ENCODE peak calls at places on chromosomes 1 and 21, in four cellular contexts. One of them, this sample, is unnamed. For H3K4me1, the result is how much of the 10 kb centered on the place peaks cover.

GRCh38 chr1:61157420-61157987 is 75.1 kb downstream of the NFIA start:
- DNase-seq in transverse colon: no peak
- DNase-seq in IMR-90: peak
- DNase-seq in CD8-positive, alpha-beta memory T cell: no peak
- DNase-seq in this sample: peak

GRCh38 chr21:38913120-38913975 is 107.6 kb downstream of the ETS2 start:
- DNase-seq in CD8-positive, alpha-beta memory T cell: no peak
- DNase-seq in transverse colon: peak
- DNase-seq in IMR-90: peak
- DNase-seq in this sample: peak

GRCh38 chr1:26696191-26696644 is 403 bp downstream of the ARID1A start:
- DNase-seq in CD8-positive, alpha-beta memory T cell: no peak
- DNase-seq in IMR-90: no peak
- DNase-seq in transverse colon: peak
- DNase-seq in this sample: no peak

GRCh38 chr1:62367005-62367547 is 47.8 kb upstream of the KANK4 start:
- DNase-seq in transverse colon: no peak
- DNase-seq in CD8-positive, alpha-beta memory T cell: no peak
- DNase-seq in IMR-90: no peak
- DNase-seq in this sample: no peak

GRCh38 chr21:39867198-39867650 is at the start of gene PCP4:
- DNase-seq in CD8-positive, alpha-beta memory T cell: no peak
- DNase-seq in IMR-90: no peak
- DNase-seq in transverse colon: peak
- DNase-seq in this sample: peak

GRCh38 chr1:245704765-245705164 is 550.0 kb downstream of the KIF26B start:
- DNase-seq in IMR-90: peak
- DNase-seq in CD8-positive, alpha-beta memory T cell: no peak
- DNase-seq in transverse colon: no peak
- DNase-seq in this sample: no peak

GRCh38 chr1:162386292-162387225 is 5.0 kb downstream of the C1orf226 start:
- DNase-seq in transverse colon: no peak
- DNase-seq in CD8-positive, alpha-beta memory T cell: no peak
- DNase-seq in IMR-90: no peak
- DNase-seq in this sample: no peak

GRCh38 chr1:8344893-8345507 is 27.1 kb downstream of the SLC45A1 start:
- DNase-seq in CD8-positive, alpha-beta memory T cell: no peak
- DNase-seq in IMR-90: no peak
- DNase-seq in transverse colon: no peak
- DNase-seq in this sample: no peak

GRCh38 chr21:16055012-16055411 is 325.2 kb downstream of the USP25 start:
- DNase-seq in IMR-90: no peak
- DNase-seq in transverse colon: no peak
- DNase-seq in CD8-positive, alpha-beta memory T cell: no peak
- DNase-seq in this sample: no peak

GRCh38 chr1:201898992-201899391 is 10.3 kb downstream of the SHISA4 start:
- DNase-seq in CD8-positive, alpha-beta memory T cell: no peak
- DNase-seq in IMR-90: no peak
- DNase-seq in transverse colon: no peak
- DNase-seq in this sample: no peak

GRCh38 chr1:36710008-36710407 is 227.3 kb upstream of the CSF3R start:
- DNase-seq in IMR-90: no peak
- DNase-seq in CD8-positive, alpha-beta memory T cell: no peak
- DNase-seq in transverse colon: no peak
- DNase-seq in this sample: no peak

GRCh38 chr21:37671381-37671780 is 244.9 kb downstream of the KCNJ6 start:
- DNase-seq in IMR-90: no peak
- DNase-seq in CD8-positive, alpha-beta memory T cell: no peak
- DNase-seq in transverse colon: no peak
- DNase-seq in this sample: no peak

GRCh38 chr1:207321045-207321789 is at the start of gene CD55:
- DNase-seq in transverse colon: peak
- DNase-seq in CD8-positive, alpha-beta memory T cell: peak
- DNase-seq in IMR-90: peak
- DNase-seq in this sample: peak

GRCh38 chr1:156295391-156295947 is at the start of gene GLMP:
- DNase-seq in IMR-90: peak
- DNase-seq in transverse colon: peak
- DNase-seq in CD8-positive, alpha-beta memory T cell: peak
- DNase-seq in this sample: peak

GRCh38 chr1:41420877-41421276 is 59.6 kb downstream of the FOXO6 start:
- DNase-seq in transverse colon: no peak
- DNase-seq in CD8-positive, alpha-beta memory T cell: no peak
- DNase-seq in IMR-90: no peak
- DNase-seq in this sample: no peak

GRCh38 chr1:228994691-228995090 is 259.4 kb downstream of the RHOU start:
- DNase-seq in CD8-positive, alpha-beta memory T cell: no peak
- DNase-seq in IMR-90: no peak
- DNase-seq in transverse colon: no peak
- DNase-seq in this sample: no peak

GRCh38 chr1:94819584-94819944 is 593 bp upstream of the SLC44A3 start:
- DNase-seq in IMR-90: no peak
- DNase-seq in transverse colon: no peak
- DNase-seq in CD8-positive, alpha-beta memory T cell: no peak
- DNase-seq in this sample: no peak

GRCh38 chr1:202498542-202498941 is 150.0 kb downstream of the PPP1R12B start:
- DNase-seq in IMR-90: peak
- DNase-seq in transverse colon: no peak
- DNase-seq in CD8-positive, alpha-beta memory T cell: no peak
- DNase-seq in this sample: no peak

GRCh38 chr1:100070201-100070939 is 62.4 kb downstream of the SASS6 start:
- DNase-seq in IMR-90: no peak
- DNase-seq in CD8-positive, alpha-beta memory T cell: no peak
- DNase-seq in transverse colon: no peak
- DNase-seq in this sample: no peak

GRCh38 chr1:3584915-3585314 is 26.4 kb downstream of the MEGF6 start:
- DNase-seq in transverse colon: no peak
- DNase-seq in CD8-positive, alpha-beta memory T cell: no peak
- DNase-seq in IMR-90: no peak
- DNase-seq in this sample: no peak

GRCh38 chr1:25676488-25676887 is 59.9 kb downstream of the MAN1C1 start:
- DNase-seq in CD8-positive, alpha-beta memory T cell: no peak
- DNase-seq in IMR-90: peak
- DNase-seq in transverse colon: no peak
- DNase-seq in this sample: no peak

GRCh38 chr1:33176362-33176850 is 5.4 kb downstream of the TRIM62 start:
- DNase-seq in CD8-positive, alpha-beta memory T cell: no peak
- DNase-seq in transverse colon: no peak
- DNase-seq in IMR-90: peak
- DNase-seq in this sample: no peak

GRCh38 chr1:21942464-21942863 is 5.4 kb upstream of the HSPG2 start:
- DNase-seq in IMR-90: no peak
- DNase-seq in transverse colon: no peak
- DNase-seq in CD8-positive, alpha-beta memory T cell: no peak
- DNase-seq in this sample: no peak
- H3K4me1 ChIP-seq in IMR-90: under half
- H3K4me1 ChIP-seq in transverse colon: under half
- H3K4me1 ChIP-seq in CD8-positive, alpha-beta memory T cell: under half
- H3K4me1 ChIP-seq in this sample: under half

DNA sequence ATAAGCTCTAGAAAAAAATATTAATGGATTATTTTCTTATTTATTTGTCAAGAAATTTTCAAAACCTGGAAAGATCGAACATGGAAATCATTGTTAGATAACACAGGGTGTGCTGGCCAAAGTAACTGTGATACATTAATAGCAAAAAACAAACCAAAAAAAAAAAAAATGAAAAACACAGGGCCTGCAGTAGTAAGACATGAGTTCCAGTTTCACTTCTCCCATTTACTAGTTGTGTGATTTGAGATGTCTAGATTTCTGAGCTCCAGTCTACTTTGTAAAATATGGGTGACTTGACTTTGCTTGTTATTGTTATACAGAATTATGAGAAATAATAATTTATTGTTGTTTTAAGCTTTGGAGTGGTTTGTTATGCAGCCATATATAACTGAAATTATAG is 13.6 kb downstream of the FAM177B start:
- DNase-seq in IMR-90: no peak
- DNase-seq in transverse colon: no peak
- DNase-seq in CD8-positive, alpha-beta memory T cell: no peak
- DNase-seq in this sample: no peak
- H3K4me1 ChIP-seq in IMR-90: under half
- H3K4me1 ChIP-seq in transverse colon: under half
- H3K4me1 ChIP-seq in CD8-positive, alpha-beta memory T cell: under half
- H3K4me1 ChIP-seq in this sample: under half

GRCh38 chr21:26684866-26685265 is 111.8 kb upstream of the CYYR1 start:
- DNase-seq in CD8-positive, alpha-beta memory T cell: no peak
- DNase-seq in IMR-90: no peak
- DNase-seq in transverse colon: no peak
- DNase-seq in this sample: no peak
- H3K4me1 ChIP-seq in CD8-positive, alpha-beta memory T cell: under half
- H3K4me1 ChIP-seq in IMR-90: under half
- H3K4me1 ChIP-seq in transverse colon: under half
- H3K4me1 ChIP-seq in this sample: under half

GRCh38 chr1:178143730-178144343 is 49.9 kb downstream of the RASAL2 start:
- DNase-seq in transverse colon: no peak
- DNase-seq in CD8-positive, alpha-beta memory T cell: no peak
- DNase-seq in IMR-90: peak
- DNase-seq in this sample: no peak
- H3K4me1 ChIP-seq in transverse colon: under half
- H3K4me1 ChIP-seq in CD8-positive, alpha-beta memory T cell: under half
- H3K4me1 ChIP-seq in IMR-90: under half
- H3K4me1 ChIP-seq in this sample: under half

GRCh38 chr1:38121231-38121680 is 74.7 kb upstream of the POU3F1 start:
- DNase-seq in IMR-90: no peak
- DNase-seq in transverse colon: no peak
- DNase-seq in CD8-positive, alpha-beta memory T cell: no peak
- DNase-seq in this sample: no peak
- H3K4me1 ChIP-seq in IMR-90: under half
- H3K4me1 ChIP-seq in transverse colon: under half
- H3K4me1 ChIP-seq in CD8-positive, alpha-beta memory T cell: under half
- H3K4me1 ChIP-seq in this sample: under half

GRCh38 chr21:44875341-44875740 is 1.9 kb upstream of the PTTG1IP start:
- DNase-seq in CD8-positive, alpha-beta memory T cell: peak
- DNase-seq in IMR-90: peak
- DNase-seq in transverse colon: no peak
- DNase-seq in this sample: no peak

GRCh38 chr21:44880762-44881585 is 7.5 kb upstream of the PTTG1IP start:
- DNase-seq in IMR-90: peak
- DNase-seq in transverse colon: no peak
- DNase-seq in CD8-positive, alpha-beta memory T cell: no peak
- DNase-seq in this sample: no peak

GRCh38 chr21:44876849-44877575 is 3.5 kb upstream of the PTTG1IP start:
- DNase-seq in transverse colon: no peak
- DNase-seq in IMR-90: no peak
- DNase-seq in CD8-positive, alpha-beta memory T cell: no peak
- DNase-seq in this sample: no peak

GRCh38 chr21:44881586-44881939 is 8.1 kb upstream of the PTTG1IP start:
- DNase-seq in transverse colon: no peak
- DNase-seq in IMR-90: no peak
- DNase-seq in CD8-positive, alpha-beta memory T cell: no peak
- DNase-seq in this sample: no peak

DNA sequence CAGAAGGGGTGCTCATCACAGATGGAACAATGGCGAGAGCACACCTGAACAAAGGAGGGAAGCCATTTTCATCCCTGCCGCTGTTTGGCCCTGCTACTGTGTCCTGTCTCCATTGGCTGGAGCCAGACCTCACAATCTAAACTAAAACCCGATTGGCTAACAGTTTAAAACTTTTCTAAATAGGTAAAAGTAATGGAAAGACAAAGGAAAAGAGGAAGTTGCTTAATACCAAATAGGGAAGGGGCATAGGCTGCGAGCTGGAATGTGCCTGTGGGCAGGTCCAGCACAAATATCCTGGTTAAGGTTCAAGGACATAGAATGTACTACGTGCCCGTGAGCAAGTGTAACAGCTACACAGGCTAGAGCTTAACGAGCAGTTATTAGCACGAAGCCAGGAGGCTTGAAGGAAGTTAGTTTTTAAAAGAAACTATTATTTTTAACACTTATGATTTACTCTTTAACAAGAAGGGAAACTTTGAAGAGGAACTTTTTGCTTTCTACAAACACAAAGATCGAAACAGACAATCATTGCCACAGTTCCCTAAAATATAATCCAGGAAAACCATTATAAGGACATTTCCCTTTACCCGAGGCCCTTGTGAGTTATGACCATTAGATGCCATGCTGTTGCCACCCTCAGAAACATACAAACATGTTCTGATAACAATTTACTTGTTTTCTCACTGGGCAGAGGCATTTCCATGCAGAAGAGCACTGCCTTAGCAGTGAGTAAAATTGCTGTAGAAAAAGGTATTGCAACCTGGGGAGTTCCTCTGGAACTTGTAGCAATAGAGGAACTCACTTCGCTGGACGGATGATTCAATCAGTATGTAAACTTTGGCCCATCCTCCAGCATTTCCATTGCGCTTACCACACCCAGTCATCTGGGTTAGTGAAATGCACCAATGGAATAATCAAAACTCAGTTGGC is 4.8 kb upstream of the PTTG1IP start:
- DNase-seq in CD8-positive, alpha-beta memory T cell: no peak
- DNase-seq in IMR-90: peak
- DNase-seq in transverse colon: peak
- DNase-seq in this sample: peak
- H3K4me1 ChIP-seq in CD8-positive, alpha-beta memory T cell: under half
- H3K4me1 ChIP-seq in IMR-90: under half
- H3K4me1 ChIP-seq in transverse colon: under half
- H3K4me1 ChIP-seq in this sample: under half

DNA sequence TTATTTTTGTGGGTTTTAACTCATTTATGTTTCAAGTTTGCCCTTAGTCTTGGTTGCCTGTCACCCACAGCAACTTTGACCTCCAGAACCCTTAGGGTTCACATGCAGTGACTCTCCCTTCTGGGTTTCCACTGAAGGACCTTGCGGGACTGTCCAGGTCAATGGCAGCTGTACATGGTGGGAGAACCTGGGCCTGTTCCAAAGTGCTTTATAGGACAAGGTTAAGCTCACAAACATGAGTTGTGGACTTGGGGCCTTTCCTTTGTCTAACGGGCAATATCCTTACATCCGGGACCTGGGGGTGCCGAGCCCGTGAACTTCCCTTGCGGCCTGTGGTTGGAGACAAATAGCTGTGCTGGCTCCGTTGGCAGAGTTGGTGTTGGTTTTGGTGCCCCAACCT is 77.8 kb downstream of the CD58 start:
- DNase-seq in transverse colon: no peak
- DNase-seq in IMR-90: no peak
- DNase-seq in CD8-positive, alpha-beta memory T cell: no peak
- DNase-seq in this sample: no peak
- H3K4me1 ChIP-seq in transverse colon: under half
- H3K4me1 ChIP-seq in IMR-90: under half
- H3K4me1 ChIP-seq in CD8-positive, alpha-beta memory T cell: under half
- H3K4me1 ChIP-seq in this sample: half or more

This sample was measured in hepatocyte.